ENCODE peak calls at places on chromosomes 6 and 20, in six cellular contexts. F is A172, J is NCI-H1092 treated with DMSO at 0.1 percent for 48 hours, A is H54, C is mesenchymal stem cell, D is ovary. I is an unnamed sample.

GRCh38 chr6:42405025-42405424 is 46.7 kb downstream of the TRERF1 start:
- DNase-seq in A (peak; percentile 21), C (peak; percentile 72), D (no peak), J (no peak), F (peak; percentile 57), I (no peak)

GRCh38 chr6:15234068-15234758 is 11.7 kb upstream of the JARID2 start:
- DNase-seq in C (no peak), D (no peak), A (no peak), F (no peak), J (no peak), I (no peak)

GRCh38 chr6:110409794-110410193 is 5.6 kb downstream of the DDO start:
- DNase-seq in F (no peak), D (no peak), J (no peak), A (no peak), C (no peak), I (no peak)

GRCh38 chr6:30720738-30721197 is 616 bp downstream of the TUBB start:
- DNase-seq in F (peak; percentile 33), C (peak; percentile 52), J (peak; percentile 59), D (peak; percentile 81), A (no peak), I (no peak)

GRCh38 chr20:8646716-8647115 is 422.2 kb upstream of the PLCB4 start:
- DNase-seq in A (no peak), F (no peak), D (no peak), C (peak; percentile 37), J (no peak), I (peak; percentile 82)

GRCh38 chr20:63216041-63216848 is at the start of gene YTHDF1:
- DNase-seq in J (peak; percentile 96), F (peak; percentile 89), C (peak; percentile 91), D (peak; percentile 96), A (peak; percentile 99), I (peak; percentile 82)

GRCh38 chr6:44567406-44567805 is 179.9 kb downstream of the CDC5L start:
- DNase-seq in J (no peak), A (no peak), D (no peak), F (no peak), C (no peak), I (no peak)

GRCh38 chr6:65116326-65116725 is 590.7 kb downstream of the EYS start:
- DNase-seq in C (peak; percentile 13), J (no peak), F (no peak), D (no peak), A (no peak), I (no peak)

GRCh38 chr6:157541618-157542404 is 160.8 kb downstream of the ZDHHC14 start:
- DNase-seq in D (no peak), F (no peak), J (no peak), A (no peak), C (peak; percentile 27), I (no peak)

GRCh38 chr6:3484946-3485345 is 28.1 kb upstream of the SLC22A23 start:
- DNase-seq in A (no peak), J (no peak), F (no peak), C (no peak), D (no peak), I (no peak)

GRCh38 chr20:62141397-62142251 is 1.6 kb downstream of the PSMA7 start:
- DNase-seq in D (no peak), A (no peak), C (peak; percentile 76), F (no peak), J (peak; percentile 49), I (no peak)

GRCh38 chr6:36765943-36766648 is 68.5 kb downstream of the RAB44 start:
- DNase-seq in J (peak; percentile 58), D (peak; percentile 82), C (peak; percentile 84), F (peak; percentile 74), A (peak; percentile 81), I (peak; percentile 51)

GRCh38 chr20:59992531-59992930 is 34.3 kb downstream of the CDH26 start:
- DNase-seq in C (no peak), A (no peak), D (no peak), F (no peak), J (peak; percentile 13), I (no peak)